ENCODE peak calls at places on chromosomes 5 and 9, in seven cellular contexts. I, T, E, Z, Y, X and C are unnamed samples.

GRCh38 chr5:140575309-140575708 is 10.7 kb downstream of the SLC35A4 start:
- DNase-seq in Y (no peak), T (no peak), E (no peak), I (peak; percentile 79), Z (no peak), X (peak; percentile 51), C (no peak)

GRCh38 chr9:127950513-127951210 is 13.0 kb upstream of the DPM2 start:
- DNase-seq in X (no peak), Z (peak; percentile 87), Y (no peak), T (no peak), I (no peak), E (no peak), C (no peak)

GRCh38 chr5:79845448-79846197 is 145.4 kb downstream of the MTX3 start:
- DNase-seq in X (peak; percentile 83), Z (peak; percentile 65), T (peak; percentile 53), I (peak; percentile 47), E (peak; percentile 9), Y (no peak), C (peak; percentile 80)

GRCh38 chr5:119274767-119275130 is 81.1 kb upstream of the TNFAIP8 start:
- DNase-seq in I (peak; percentile 75), X (peak; percentile 66), T (peak; percentile 29), E (peak; percentile 62), Y (no peak), Z (no peak), C (no peak)

GRCh38 chr9:89999176-89999533 is 394.3 kb downstream of the GADD45G start:
- DNase-seq in I (no peak), Y (no peak), Z (no peak), T (no peak), E (no peak), X (no peak), C (peak; percentile 91)

GRCh38 chr9:6426117-6426516 is 13.1 kb downstream of the UHRF2 start:
- DNase-seq in E (no peak), Z (no peak), Y (no peak), X (peak; percentile 56), T (no peak), I (no peak), C (no peak)

GRCh38 chr9:133107961-133108793 is 12.9 kb downstream of the RALGDS start:
- DNase-seq in I (no peak), X (no peak), T (no peak), Z (peak; percentile 76), Y (no peak), E (no peak), C (no peak)

GRCh38 chr9:114002986-114003740 is 74.9 kb downstream of the AMBP start:
- DNase-seq in X (no peak), I (no peak), Y (no peak), E (no peak), T (no peak), Z (peak; percentile 59), C (peak; percentile 49)

GRCh38 chr9:100774326-100774725 is 196.4 kb downstream of the CAVIN4 start:
- DNase-seq in I (no peak), T (no peak), X (no peak), Y (no peak), Z (no peak), E (no peak), C (no peak)

GRCh38 chr9:21681641-21682040 is 120.8 kb upstream of the MTAP start:
- DNase-seq in E (no peak), T (no peak), Z (no peak), Y (no peak), I (peak; percentile 65), X (peak; percentile 78), C (no peak)
- H3K4me3 ChIP-seq in E (no peak overlapping the region), T (no peak overlapping the region), Z (no peak overlapping the region), Y (no peak overlapping the region), I (no peak overlapping the region), X (no peak overlapping the region), C (no peak overlapping the region)

GRCh38 chr5:135367070-135367469 is 32.0 kb downstream of the MACROH2A1 start:
- DNase-seq in I (no peak), X (peak; percentile 65), Y (no peak), Z (no peak), E (no peak), T (peak; percentile 43), C (no peak)

GRCh38 chr5:135367554-135367953 is 31.5 kb downstream of the MACROH2A1 start:
- DNase-seq in Z (no peak), T (no peak), Y (no peak), X (peak; percentile 45), E (no peak), I (no peak), C (peak; percentile 70)

GRCh38 chr5:135364416-135365262 is 34.4 kb downstream of the MACROH2A1 start:
- DNase-seq in Z (no peak), T (peak; percentile 44), X (no peak), Y (no peak), I (no peak), E (no peak), C (no peak)

GRCh38 chr5:135362102-135362501 is 36.9 kb downstream of the MACROH2A1 start:
- DNase-seq in X (no peak), Z (no peak), Y (no peak), T (no peak), I (no peak), E (no peak), C (no peak)

GRCh38 chr5:135365281-135365680 is 33.8 kb downstream of the MACROH2A1 start:
- DNase-seq in Z (no peak), Y (no peak), X (no peak), T (no peak), I (no peak), E (no peak), C (no peak)
- H3K4me3 ChIP-seq in Z (no peak overlapping the region), Y (no peak overlapping the region), X (no peak overlapping the region), T (no peak overlapping the region), I (no peak overlapping the region), E (no peak overlapping the region), C (no peak overlapping the region)

DNA sequence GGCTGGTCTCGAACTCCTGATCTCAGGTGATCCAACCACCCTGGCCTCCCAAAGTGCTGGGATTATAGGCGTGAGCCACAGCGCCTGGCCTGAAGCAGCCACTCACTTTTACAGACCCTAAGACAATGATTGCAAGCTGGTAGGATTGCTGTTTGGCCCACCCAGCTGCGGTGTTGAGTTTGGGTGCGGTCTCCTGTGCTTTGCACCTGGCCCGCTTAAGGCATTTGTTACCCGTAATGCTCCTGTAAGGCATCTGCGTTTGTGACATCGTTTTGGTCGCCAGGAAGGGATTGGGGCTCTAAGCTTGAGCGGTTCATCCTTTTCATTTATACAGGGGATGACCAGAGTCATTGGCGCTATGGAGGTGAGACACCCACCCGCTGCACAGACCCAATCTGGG is 1.5 kb downstream of the CA9 start:
- DNase-seq in X (no peak), Y (no peak), T (no peak), I (no peak), Z (no peak), E (no peak), C (no peak)
- H3K4me3 ChIP-seq in X (peak overlapping the region; percentile 74), Y (no peak overlapping the region), T (peak overlapping the region; percentile 51), I (peak overlapping the region; percentile 54), Z (no peak overlapping the region), E (no peak overlapping the region), C (peak overlapping the region; percentile 46)

GRCh38 chr9:111036946-111037743 is 1.1 kb downstream of the LPAR1 start:
- DNase-seq in Z (no peak), T (no peak), E (peak; percentile 45), I (peak; percentile 55), Y (no peak), X (peak; percentile 55), C (no peak)
- H3K4me3 ChIP-seq in Z (peak overlapping the region; percentile 66), T (peak overlapping the region; percentile 71), E (peak overlapping the region; percentile 83), I (peak overlapping the region; percentile 87), Y (peak overlapping the region; percentile 51), X (peak overlapping the region; percentile 95), C (peak overlapping the region; percentile 66)

DNA sequence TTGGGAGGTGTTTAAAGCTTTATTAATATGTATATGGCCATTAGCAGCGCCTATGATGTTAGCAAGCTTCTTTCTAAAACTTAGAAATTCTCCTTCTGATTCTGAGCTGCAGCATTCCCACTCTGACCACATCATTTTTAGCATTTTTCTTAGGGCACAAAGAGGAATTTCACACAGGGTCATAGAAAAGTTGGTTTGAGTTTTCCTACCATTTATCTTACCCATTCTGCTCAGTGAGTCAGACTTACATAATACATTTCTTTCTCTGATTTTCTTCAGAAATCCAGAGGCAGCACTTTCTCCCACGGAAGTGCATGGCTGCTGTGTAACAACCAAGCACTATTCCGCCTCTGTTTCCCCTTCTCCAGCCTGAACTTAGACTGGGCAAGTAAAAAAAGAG is 246.6 kb downstream of the ARL15 start:
- DNase-seq in E (no peak), T (peak; percentile 64), I (peak; percentile 91), Y (no peak), Z (no peak), X (peak; percentile 77), C (no peak)
- H3K4me3 ChIP-seq in E (no peak overlapping the region), T (no peak overlapping the region), I (no peak overlapping the region), Y (no peak overlapping the region), Z (no peak overlapping the region), X (no peak overlapping the region), C (no peak overlapping the region)

GRCh38 chr5:77630246-77631165 is 8.0 kb downstream of the OTP start:
- DNase-seq in E (peak; percentile 96), T (no peak), I (no peak), Y (peak; percentile 11), Z (no peak), X (peak; percentile 32), C (no peak)

GRCh38 chr5:77628840-77629552 is 9.5 kb downstream of the OTP start:
- DNase-seq in E (peak; percentile 84), I (no peak), T (no peak), Y (no peak), X (no peak), Z (no peak), C (no peak)

GRCh38 chr5:77629553-77630245 is 8.8 kb downstream of the OTP start:
- DNase-seq in E (peak; percentile 77), X (no peak), Y (no peak), T (no peak), I (no peak), Z (no peak), C (no peak)

GRCh38 chr5:77632526-77633268 is 5.8 kb downstream of the OTP start:
- DNase-seq in Z (no peak), I (no peak), E (peak; percentile 55), X (no peak), T (no peak), Y (no peak), C (no peak)

GRCh38 chr5:77631166-77631582 is 7.3 kb downstream of the OTP start:
- DNase-seq in T (no peak), E (peak; percentile 88), Y (no peak), X (no peak), I (no peak), Z (no peak), C (no peak)
- H3K4me3 ChIP-seq in T (no peak overlapping the region), E (peak overlapping the region; percentile 67), Y (peak overlapping the region; percentile 52), X (peak overlapping the region; percentile 73), I (no peak overlapping the region), Z (no peak overlapping the region), C (peak overlapping the region; percentile 37)

GRCh38 chr5:116862632-116863455 is 288.2 kb upstream of the SEMA6A start:
- DNase-seq in I (no peak), T (no peak), X (no peak), Z (no peak), Y (no peak), E (no peak), C (no peak)
- H3K4me3 ChIP-seq in I (no peak overlapping the region), T (no peak overlapping the region), X (no peak overlapping the region), Z (no peak overlapping the region), Y (no peak overlapping the region), E (no peak overlapping the region), C (no peak overlapping the region)